ENCODE peak calls at places on chromosomes 11 and 22, in four cellular contexts. One of them, this sample, is unnamed.

GRCh38 chr11:115893701-115894100 is 389.5 kb upstream of the CADM1 start:
- DNase-seq in H1: no peak
- DNase-seq in WTC11: no peak
- DNase-seq in SK-N-SH: no peak
- DNase-seq in this sample: no peak

GRCh38 chr22:25110596-25110845 is 89.1 kb upstream of the CRYBB3 start:
- DNase-seq in WTC11: no peak
- DNase-seq in H1: no peak
- DNase-seq in SK-N-SH: no peak
- DNase-seq in this sample: no peak

GRCh38 chr11:126317681-126318641 is 14.1 kb downstream of the DCPS start:
- DNase-seq in SK-N-SH: peak; percentile 34
- DNase-seq in H1: no peak
- DNase-seq in WTC11: no peak
- DNase-seq in this sample: no peak

GRCh38 chr11:28820296-28820989 is 712.3 kb downstream of the METTL15 start:
- DNase-seq in SK-N-SH: no peak
- DNase-seq in WTC11: no peak
- DNase-seq in H1: no peak
- DNase-seq in this sample: no peak

GRCh38 chr11:12457030-12457600 is 79.7 kb downstream of the PARVA start:
- DNase-seq in H1: no peak
- DNase-seq in SK-N-SH: no peak
- DNase-seq in WTC11: no peak
- DNase-seq in this sample: no peak

GRCh38 chr22:41862530-41863266 is 29.8 kb downstream of the SREBF2 start:
- DNase-seq in WTC11: no peak
- DNase-seq in H1: no peak
- DNase-seq in SK-N-SH: no peak
- DNase-seq in this sample: no peak

GRCh38 chr22:44181033-44181911 is 547 bp downstream of the PARVG start:
- DNase-seq in H1: no peak
- DNase-seq in SK-N-SH: no peak
- DNase-seq in WTC11: no peak
- DNase-seq in this sample: no peak

GRCh38 chr11:70799386-70799785 is 401.1 kb downstream of the CTTN start:
- DNase-seq in H1: no peak
- DNase-seq in WTC11: no peak
- DNase-seq in SK-N-SH: no peak
- DNase-seq in this sample: no peak

GRCh38 chr22:36470162-36470993 is 11.1 kb downstream of the TXN2 start:
- DNase-seq in H1: peak; percentile 83
- DNase-seq in SK-N-SH: peak; percentile 82
- DNase-seq in WTC11: peak; percentile 86
- DNase-seq in this sample: peak; percentile 66

GRCh38 chr11:76626921-76627391 is 43.6 kb downstream of the LRRC32 start:
- DNase-seq in H1: no peak
- DNase-seq in WTC11: no peak
- DNase-seq in SK-N-SH: no peak
- DNase-seq in this sample: no peak

GRCh38 chr11:77198440-77198849 is 70.4 kb downstream of the MYO7A start:
- DNase-seq in WTC11: peak; percentile 82
- DNase-seq in SK-N-SH: peak; percentile 62
- DNase-seq in H1: peak; percentile 85
- DNase-seq in this sample: peak; percentile 82

GRCh38 chr11:43447124-43447523 is 88.4 kb downstream of the TTC17 start:
- DNase-seq in WTC11: no peak
- DNase-seq in SK-N-SH: no peak
- DNase-seq in H1: no peak
- DNase-seq in this sample: no peak

GRCh38 chr11:113193077-113193476 is 121.3 kb upstream of the TTC12 start:
- DNase-seq in SK-N-SH: no peak
- DNase-seq in H1: no peak
- DNase-seq in WTC11: no peak
- DNase-seq in this sample: no peak

GRCh38 chr11:1478544-1478943 is 8.0 kb downstream of the MOB2 start:
- DNase-seq in SK-N-SH: no peak
- DNase-seq in H1: no peak
- DNase-seq in WTC11: no peak
- DNase-seq in this sample: no peak

GRCh38 chr11:44986315-44986714 is 35.6 kb upstream of the TP53I11 start:
- DNase-seq in WTC11: no peak
- DNase-seq in SK-N-SH: no peak
- DNase-seq in H1: no peak
- DNase-seq in this sample: no peak

GRCh38 chr11:62241095-62241494 is 944 bp upstream of the SCGB1D2 start:
- DNase-seq in H1: no peak
- DNase-seq in SK-N-SH: no peak
- DNase-seq in WTC11: no peak
- DNase-seq in this sample: no peak

GRCh38 chr11:47946682-47947575 is 33.4 kb upstream of the PTPRJ start:
- DNase-seq in H1: no peak
- DNase-seq in SK-N-SH: no peak
- DNase-seq in WTC11: no peak
- DNase-seq in this sample: peak; percentile 88

GRCh38 chr11:20754957-20755356 is 85.6 kb downstream of the NELL1 start:
- DNase-seq in H1: peak; percentile 56
- DNase-seq in SK-N-SH: peak; percentile 17
- DNase-seq in WTC11: peak; percentile 52
- DNase-seq in this sample: peak; percentile 4

GRCh38 chr11:7098235-7098832 is 9.5 kb downstream of the RBMXL2 start:
- DNase-seq in H1: no peak
- DNase-seq in SK-N-SH: peak; percentile 55
- DNase-seq in WTC11: no peak
- DNase-seq in this sample: peak; percentile 67

GRCh38 chr11:65636108-65636809 is 1.6 kb upstream of the SIPA1 start:
- DNase-seq in H1: no peak
- DNase-seq in SK-N-SH: no peak
- DNase-seq in WTC11: no peak
- DNase-seq in this sample: peak; percentile 71

GRCh38 chr11:69041516-69041915 is 7.2 kb upstream of the TPCN2 start:
- DNase-seq in WTC11: no peak
- DNase-seq in H1: no peak
- DNase-seq in SK-N-SH: no peak
- DNase-seq in this sample: no peak

GRCh38 chr22:50507421-50507990 is at the start of gene LMF2:
- DNase-seq in SK-N-SH: peak; percentile 98
- DNase-seq in H1: peak; percentile 92
- DNase-seq in WTC11: peak; percentile 90
- DNase-seq in this sample: peak; percentile 88

GRCh38 chr11:10118830-10119229 is 175.2 kb downstream of the SBF2 start:
- DNase-seq in SK-N-SH: no peak
- DNase-seq in H1: no peak
- DNase-seq in WTC11: no peak
- DNase-seq in this sample: no peak

GRCh38 chr11:44535201-44535980 is 30.1 kb upstream of the CD82 start:
- DNase-seq in SK-N-SH: no peak
- DNase-seq in WTC11: no peak
- DNase-seq in H1: no peak
- DNase-seq in this sample: no peak

GRCh38 chr11:129853508-129854228 is 38.0 kb downstream of the TMEM45B start:
- DNase-seq in WTC11: no peak
- DNase-seq in H1: no peak
- DNase-seq in SK-N-SH: peak; percentile 44
- DNase-seq in this sample: peak; percentile 9

GRCh38 chr11:47791774-47792173 is 24.6 kb upstream of the FNBP4 start:
- DNase-seq in H1: no peak
- DNase-seq in WTC11: no peak
- DNase-seq in SK-N-SH: no peak
- DNase-seq in this sample: no peak

GRCh38 chr22:37604875-37605274 is 3.8 kb upstream of the GGA1 start:
- DNase-seq in H1: no peak
- DNase-seq in WTC11: no peak
- DNase-seq in SK-N-SH: no peak
- DNase-seq in this sample: no peak

GRCh38 chr11:84056696-84057095 is 770.5 kb upstream of the CCDC90B start:
- DNase-seq in H1: no peak
- DNase-seq in WTC11: no peak
- DNase-seq in SK-N-SH: no peak
- DNase-seq in this sample: no peak

GRCh38 chr11:95682552-95682951 is 107.0 kb downstream of the FAM76B start:
- DNase-seq in WTC11: no peak
- DNase-seq in H1: no peak
- DNase-seq in SK-N-SH: no peak
- DNase-seq in this sample: no peak

GRCh38 chr11:106152824-106153223 is 75.4 kb downstream of the AASDHPPT start:
- DNase-seq in SK-N-SH: no peak
- DNase-seq in H1: no peak
- DNase-seq in WTC11: no peak
- DNase-seq in this sample: no peak

GRCh38 chr11:106156290-106156937 is 79.0 kb downstream of the AASDHPPT start:
- DNase-seq in WTC11: no peak
- DNase-seq in H1: no peak
- DNase-seq in SK-N-SH: peak; percentile 27
- DNase-seq in this sample: peak; percentile 10

DNA sequence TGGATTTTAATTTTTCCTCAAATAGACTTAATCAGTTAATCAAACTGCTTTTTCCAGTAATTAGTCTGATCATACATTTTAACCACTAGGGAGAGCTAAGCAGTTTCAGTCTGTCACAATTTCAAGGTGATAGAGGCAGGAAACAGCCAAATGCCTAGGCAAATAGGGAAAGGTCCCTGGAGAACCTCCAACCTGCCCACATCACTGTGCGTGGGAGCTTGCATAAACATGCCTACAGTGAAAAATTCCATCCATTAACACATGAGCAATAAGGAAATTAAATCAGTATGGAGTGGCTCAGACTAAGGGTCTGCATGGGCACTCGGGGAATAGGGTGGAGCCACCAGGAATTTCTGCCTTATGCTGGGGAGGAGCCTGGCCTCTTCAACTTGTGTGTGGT is 74.6 kb downstream of the AASDHPPT start:
- DNase-seq in WTC11: no peak
- DNase-seq in H1: no peak
- DNase-seq in SK-N-SH: no peak
- DNase-seq in this sample: no peak
- TF ChIP-seq TEAD4 in WTC11: no peak
- TF ChIP-seq TEAD4 in H1: no peak
- TF ChIP-seq TEAD4 in SK-N-SH: no peak
- TF ChIP-seq TEAD4 in this sample: no peak

DNA sequence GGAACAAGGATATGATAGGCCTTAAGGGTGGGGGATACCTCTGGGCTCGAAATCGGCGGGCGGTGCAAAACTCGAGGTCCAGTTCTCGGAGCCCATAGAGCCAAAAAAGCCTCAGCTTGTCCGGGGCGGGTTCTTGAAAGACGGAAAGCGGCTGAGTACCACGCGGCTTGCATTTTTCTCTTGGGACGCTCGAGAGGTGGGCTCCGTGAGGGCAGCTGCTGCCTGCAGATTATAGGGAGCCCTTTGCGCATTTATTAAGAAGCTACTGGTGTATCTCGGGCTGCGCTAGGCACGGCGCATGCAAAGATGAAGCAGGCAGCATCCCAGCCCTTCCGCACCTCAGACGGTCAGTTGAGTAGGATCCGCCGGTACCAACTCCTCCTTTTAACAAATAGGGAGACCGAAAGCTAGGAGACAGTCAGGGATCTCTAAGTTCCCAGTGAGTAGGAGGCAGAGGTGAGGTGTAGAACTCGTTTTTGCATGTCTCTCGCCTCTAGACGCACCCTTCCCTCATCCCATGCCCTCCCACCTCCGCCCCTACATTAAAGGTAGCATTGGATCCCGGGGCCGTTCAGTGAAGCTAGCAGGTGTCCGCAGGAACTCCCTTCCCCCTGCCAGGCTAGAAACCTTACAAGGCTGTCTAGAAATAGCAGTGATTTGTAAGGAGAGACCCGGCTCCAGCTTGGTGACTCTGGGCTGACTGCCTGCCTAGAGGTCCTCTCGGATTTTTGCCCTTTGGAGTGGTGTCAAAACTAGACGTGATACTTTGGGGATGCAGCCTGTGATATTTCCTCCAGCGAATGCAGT is 768 bp downstream of the LDHA start:
- DNase-seq in WTC11: no peak
- DNase-seq in H1: peak; percentile 54
- DNase-seq in SK-N-SH: peak; percentile 30
- DNase-seq in this sample: peak; percentile 24
- TF ChIP-seq TEAD4 in WTC11: no peak
- TF ChIP-seq TEAD4 in H1: no peak
- TF ChIP-seq TEAD4 in SK-N-SH: no peak
- TF ChIP-seq TEAD4 in this sample: no peak

GRCh38 chr11:134223836-134224709 is at the start of the genes NCAPD3 and VPS26B:
- DNase-seq in WTC11: peak; percentile 97
- DNase-seq in SK-N-SH: peak; percentile 99
- DNase-seq in H1: peak; percentile 96
- DNase-seq in this sample: peak; percentile 98

GRCh38 chr11:134228625-134229024 is 4.2 kb downstream of the VPS26B start:
- DNase-seq in WTC11: no peak
- DNase-seq in H1: no peak
- DNase-seq in SK-N-SH: no peak
- DNase-seq in this sample: no peak

GRCh38 chr11:134223066-134223465 is 701 bp downstream of the NCAPD3 start:
- DNase-seq in SK-N-SH: no peak
- DNase-seq in H1: no peak
- DNase-seq in WTC11: no peak
- DNase-seq in this sample: no peak

GRCh38 chr11:134226806-134227325 is 2.4 kb downstream of the VPS26B start:
- DNase-seq in WTC11: no peak
- DNase-seq in H1: no peak
- DNase-seq in SK-N-SH: no peak
- DNase-seq in this sample: no peak

GRCh38 chr11:134224710-134225662 is 515 bp downstream of the VPS26B start:
- DNase-seq in WTC11: peak; percentile 30
- DNase-seq in SK-N-SH: peak; percentile 66
- DNase-seq in H1: no peak
- DNase-seq in this sample: peak; percentile 68
- TF ChIP-seq TEAD4 in WTC11: no peak
- TF ChIP-seq TEAD4 in SK-N-SH: no peak
- TF ChIP-seq TEAD4 in H1: no peak
- TF ChIP-seq TEAD4 in this sample: no peak

GRCh38 chr11:80162387-80162786 is 721.6 kb upstream of the TENM4 start:
- DNase-seq in SK-N-SH: no peak
- DNase-seq in WTC11: no peak
- DNase-seq in H1: no peak
- DNase-seq in this sample: no peak

GRCh38 chr11:80167766-80168165 is 726.9 kb upstream of the TENM4 start:
- DNase-seq in H1: no peak
- DNase-seq in WTC11: no peak
- DNase-seq in SK-N-SH: no peak
- DNase-seq in this sample: no peak

GRCh38 chr11:80163441-80163840 is 722.6 kb upstream of the TENM4 start:
- DNase-seq in WTC11: no peak
- DNase-seq in H1: no peak
- DNase-seq in SK-N-SH: no peak
- DNase-seq in this sample: no peak

GRCh38 chr11:80165763-80166162 is 724.9 kb upstream of the TENM4 start:
- DNase-seq in H1: no peak
- DNase-seq in SK-N-SH: no peak
- DNase-seq in WTC11: no peak
- DNase-seq in this sample: no peak

DNA sequence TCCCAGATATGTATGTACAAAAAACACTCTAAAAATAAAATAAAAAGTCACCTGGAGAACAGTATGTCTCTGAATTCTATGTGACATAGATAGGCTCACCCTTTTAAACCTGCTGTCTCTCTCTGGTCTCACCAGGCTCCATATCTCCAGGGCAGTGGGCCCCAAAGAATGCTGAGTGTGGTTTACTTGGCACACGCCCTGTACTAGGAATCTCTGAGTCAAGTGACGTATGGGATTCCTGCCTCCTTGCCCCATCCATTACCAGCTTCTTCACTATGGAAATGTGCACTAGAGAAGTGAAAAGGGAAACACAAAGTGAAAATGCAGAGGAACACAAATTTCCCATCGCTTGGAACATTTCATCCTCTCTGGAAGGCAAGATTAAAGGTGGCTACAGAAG is 722.2 kb upstream of the TENM4 start:
- DNase-seq in SK-N-SH: no peak
- DNase-seq in H1: no peak
- DNase-seq in WTC11: no peak
- DNase-seq in this sample: no peak
- TF ChIP-seq TEAD4 in SK-N-SH: no peak
- TF ChIP-seq TEAD4 in H1: no peak
- TF ChIP-seq TEAD4 in WTC11: no peak
- TF ChIP-seq TEAD4 in this sample: no peak

This sample was measured in K562.